ENCODE peak calls at places on chromosomes 11 and 22, in four cellular contexts. D is AG09319; A is stimulated activated CD4-positive, alpha-beta T cell treated with anti-CD3 and anti-CD28 coated beads, Interleukin-1b, Interleukin-23, amount 100 ng/mL, for 24 hours; V is substantia nigra. K is an unnamed sample.

GRCh38 chr11:12430912-12431311 is 53.5 kb downstream of the PARVA start:
- DNase-seq in D (peak; percentile 79), A (no peak), V (no peak), K (peak; percentile 82)

GRCh38 chr11:111923951-111924350 is 5.2 kb downstream of the C11orf52 start:
- DNase-seq in D (no peak), A (no peak), V (no peak), K (no peak)

GRCh38 chr11:63904743-63905142 is 12.2 kb downstream of the RCOR2 start:
- DNase-seq in D (no peak), A (no peak), V (no peak), K (no peak)

GRCh38 chr11:34915136-34916013 is 804 bp downstream of the APIP start:
- DNase-seq in D (no peak), A (no peak), V (peak; percentile 72), K (no peak)

GRCh38 chr22:23825246-23825905 is 13.4 kb downstream of the DERL3 start:
- DNase-seq in D (no peak), A (no peak), V (no peak), K (no peak)

GRCh38 chr22:50507421-50507990 is at the start of gene LMF2:
- DNase-seq in D (no peak), A (peak; percentile 87), V (peak; percentile 99), K (no peak)

GRCh38 chr22:39300198-39300830 is 19.1 kb downstream of the RPL3 start:
- DNase-seq in D (no peak), A (no peak), V (peak; percentile 30), K (no peak)

GRCh38 chr11:120392791-120393190 is 56.6 kb downstream of the ARHGEF12 start:
- DNase-seq in D (no peak), A (no peak), V (no peak), K (no peak)

GRCh38 chr11:83007909-83008580 is 63.7 kb downstream of the RAB30 start:
- DNase-seq in D (no peak), A (no peak), V (peak; percentile 20), K (no peak)

GRCh38 chr11:33013706-33014105 is 2.0 kb upstream of the DEPDC7 start:
- DNase-seq in D (no peak), A (no peak), V (no peak), K (no peak)

K was measured in brain pericyte.